ENCODE peak calls at places on chromosomes 6 and 20, in seven cellular contexts. O is NCI-H1105; B is activated CD4-positive, alpha-beta T cell treated with anti-CD3 and anti-CD28 coated beads, Interleukin-2, amount 50 U/mL, for 24 hours; T is pulmonary artery endothelial cell; D is GM20000; U is substantia nigra; F is naive thymus-derived CD8-positive, alpha-beta T cell. N is an unnamed sample.

GRCh38 chr6:24821860-24822444 is 23.2 kb upstream of the ARMH2 start:
- DNase-seq in O (no peak), B (no peak), T (no peak), D (no peak), U (no peak), F (no peak), N (no peak)

GRCh38 chr6:133184798-133185380 is 56.3 kb upstream of the EYA4 start:
- DNase-seq in O (no peak), B (no peak), T (no peak), D (peak), U (no peak), F (no peak), N (no peak)

GRCh38 chr20:3371757-3372156 is 35.7 kb downstream of the DNAAF9 start:
- DNase-seq in O (no peak), B (no peak), T (no peak), D (no peak), U (no peak), F (no peak), N (no peak)

GRCh38 chr6:25876203-25876602 is 2.2 kb upstream of the SLC17A3 start:
- DNase-seq in O (no peak), B (no peak), T (no peak), D (no peak), U (no peak), F (no peak), N (no peak)

GRCh38 chr6:72132425-72132824 is 246.1 kb downstream of the RIMS1 start:
- DNase-seq in O (no peak), B (no peak), T (no peak), D (no peak), U (no peak), F (no peak), N (no peak)

GRCh38 chr6:116779569-116780164 is 14.1 kb upstream of the FAM162B start:
- DNase-seq in O (peak), B (no peak), T (no peak), D (no peak), U (no peak), F (no peak), N (no peak)

GRCh38 chr20:9441948-9442347 is 72.4 kb upstream of the LAMP5 start:
- DNase-seq in O (no peak), B (no peak), T (no peak), D (no peak), U (no peak), F (no peak), N (no peak)

GRCh38 chr6:122098091-122098769 is 301.2 kb upstream of the HSF2 start:
- DNase-seq in O (peak), B (no peak), T (no peak), D (no peak), U (no peak), F (no peak), N (no peak)

GRCh38 chr20:63174309-63175030 is 41.5 kb downstream of the YTHDF1 start:
- DNase-seq in O (no peak), B (no peak), T (no peak), D (no peak), U (no peak), F (no peak), N (no peak)

GRCh38 chr6:130417951-130418350 is 52.1 kb downstream of the TMEM200A start:
- DNase-seq in O (no peak), B (no peak), T (no peak), D (no peak), U (no peak), F (no peak), N (no peak)

GRCh38 chr6:66558189-66558588 is 851.2 kb upstream of the EYS start:
- DNase-seq in O (no peak), B (no peak), T (no peak), D (no peak), U (no peak), F (no peak), N (no peak)

GRCh38 chr6:97394160-97394748 is 111.2 kb upstream of the MMS22L start:
- DNase-seq in O (peak), B (peak), T (peak), D (peak), U (peak), F (peak), N (no peak)

GRCh38 chr6:89048286-89048923 is 32.1 kb upstream of the PNRC1 start:
- DNase-seq in O (no peak), B (no peak), T (no peak), D (no peak), U (no peak), F (no peak), N (no peak)

GRCh38 chr6:27630727-27631613 is 158.1 kb upstream of the ZNF184 start:
- DNase-seq in O (peak), B (peak), T (no peak), D (peak), U (no peak), F (no peak), N (peak)

GRCh38 chr6:29146154-29146553 is 24.6 kb upstream of the OR2J2 start:
- DNase-seq in O (no peak), B (no peak), T (no peak), D (no peak), U (no peak), F (no peak), N (no peak)

GRCh38 chr6:30963641-30964040 is 19.9 kb upstream of the MUC21 start:
- DNase-seq in O (no peak), B (no peak), T (no peak), D (no peak), U (no peak), F (no peak), N (no peak)

GRCh38 chr20:8313073-8313472 is 181.0 kb downstream of the PLCB1 start:
- DNase-seq in O (no peak), B (no peak), T (no peak), D (no peak), U (no peak), F (no peak), N (no peak)

GRCh38 chr20:9281770-9282169 is 212.9 kb downstream of the PLCB4 start:
- DNase-seq in O (no peak), B (no peak), T (no peak), D (no peak), U (no peak), F (no peak), N (no peak)

GRCh38 chr6:109424946-109425345 is 15.5 kb downstream of the PPIL6 start:
- DNase-seq in O (no peak), B (no peak), T (no peak), D (no peak), U (no peak), F (no peak), N (no peak)

N was measured in nucleus accumbens.